ENCODE peak calls at places on chromosomes 16 and 17, in seven cellular contexts. One of them, this sample, is unnamed.

GRCh38 chr17:65277576-65277975 is 140.4 kb downstream of the RGS9 start:
- DNase-seq in A549: no peak
- DNase-seq in HCT116: no peak
- DNase-seq in transverse colon: no peak
- DNase-seq in uterus: no peak
- DNase-seq in body of pancreas: no peak
- DNase-seq in lower leg skin: no peak
- DNase-seq in this sample: no peak

GRCh38 chr17:38897176-38897575 is 27.3 kb downstream of the LASP1 start:
- DNase-seq in lower leg skin: no peak
- DNase-seq in body of pancreas: peak
- DNase-seq in HCT116: no peak
- DNase-seq in transverse colon: peak
- DNase-seq in A549: no peak
- DNase-seq in uterus: peak
- DNase-seq in this sample: no peak

GRCh38 chr16:17149904-17150483 is 320.8 kb downstream of the XYLT1 start:
- DNase-seq in uterus: no peak
- DNase-seq in transverse colon: no peak
- DNase-seq in body of pancreas: no peak
- DNase-seq in A549: no peak
- DNase-seq in HCT116: no peak
- DNase-seq in lower leg skin: no peak
- DNase-seq in this sample: no peak

GRCh38 chr17:4175921-4176802 is 33.2 kb downstream of the CYB5D2 start:
- DNase-seq in lower leg skin: no peak
- DNase-seq in body of pancreas: no peak
- DNase-seq in uterus: no peak
- DNase-seq in transverse colon: no peak
- DNase-seq in HCT116: no peak
- DNase-seq in A549: no peak
- DNase-seq in this sample: no peak

GRCh38 chr16:9185396-9185795 is 94.0 kb downstream of the HAPSTR1 start:
- DNase-seq in A549: no peak
- DNase-seq in uterus: no peak
- DNase-seq in lower leg skin: no peak
- DNase-seq in transverse colon: no peak
- DNase-seq in body of pancreas: no peak
- DNase-seq in HCT116: no peak
- DNase-seq in this sample: no peak

GRCh38 chr17:63827002-63827800 is at the start of the genes FTSJ3 and PSMC5:
- DNase-seq in lower leg skin: peak
- DNase-seq in HCT116: peak
- DNase-seq in A549: peak
- DNase-seq in uterus: peak
- DNase-seq in body of pancreas: peak
- DNase-seq in transverse colon: peak
- DNase-seq in this sample: peak

GRCh38 chr17:82287849-82288601 is 14.5 kb upstream of the CSNK1D start:
- DNase-seq in uterus: peak
- DNase-seq in lower leg skin: no peak
- DNase-seq in A549: peak
- DNase-seq in transverse colon: peak
- DNase-seq in HCT116: peak
- DNase-seq in body of pancreas: peak
- DNase-seq in this sample: peak

GRCh38 chr17:72935984-72936383 is 156.5 kb downstream of the SLC39A11 start:
- DNase-seq in uterus: no peak
- DNase-seq in transverse colon: no peak
- DNase-seq in HCT116: no peak
- DNase-seq in body of pancreas: no peak
- DNase-seq in A549: no peak
- DNase-seq in lower leg skin: no peak
- DNase-seq in this sample: no peak

GRCh38 chr17:72967963-72968585 is 124.4 kb downstream of the SLC39A11 start:
- DNase-seq in A549: no peak
- DNase-seq in transverse colon: no peak
- DNase-seq in uterus: no peak
- DNase-seq in body of pancreas: no peak
- DNase-seq in HCT116: no peak
- DNase-seq in lower leg skin: no peak
- DNase-seq in this sample: no peak

GRCh38 chr17:50459756-50460155 is 8.9 kb downstream of the CHAD start:
- DNase-seq in body of pancreas: no peak
- DNase-seq in A549: no peak
- DNase-seq in uterus: no peak
- DNase-seq in HCT116: no peak
- DNase-seq in transverse colon: no peak
- DNase-seq in lower leg skin: no peak
- DNase-seq in this sample: no peak

GRCh38 chr16:81808933-81809480 is 29.9 kb downstream of the PLCG2 start:
- DNase-seq in lower leg skin: no peak
- DNase-seq in A549: no peak
- DNase-seq in HCT116: no peak
- DNase-seq in body of pancreas: no peak
- DNase-seq in uterus: no peak
- DNase-seq in transverse colon: peak
- DNase-seq in this sample: no peak

GRCh38 chr17:9132944-9133610 is 111.8 kb downstream of the NTN1 start:
- DNase-seq in lower leg skin: no peak
- DNase-seq in HCT116: no peak
- DNase-seq in transverse colon: no peak
- DNase-seq in body of pancreas: no peak
- DNase-seq in A549: no peak
- DNase-seq in uterus: no peak
- DNase-seq in this sample: no peak

GRCh38 chr16:30445408-30446202 is at the start of gene SEPHS2:
- DNase-seq in uterus: peak
- DNase-seq in HCT116: peak
- DNase-seq in body of pancreas: peak
- DNase-seq in transverse colon: peak
- DNase-seq in A549: peak
- DNase-seq in lower leg skin: peak
- DNase-seq in this sample: peak

GRCh38 chr17:4573682-4574081 is 10.6 kb upstream of the SMTNL2 start:
- DNase-seq in transverse colon: no peak
- DNase-seq in A549: peak
- DNase-seq in body of pancreas: no peak
- DNase-seq in HCT116: no peak
- DNase-seq in uterus: no peak
- DNase-seq in lower leg skin: no peak
- DNase-seq in this sample: no peak

GRCh38 chr16:11446566-11447119 is 101.4 kb downstream of the RMI2 start:
- DNase-seq in A549: no peak
- DNase-seq in lower leg skin: no peak
- DNase-seq in uterus: no peak
- DNase-seq in transverse colon: no peak
- DNase-seq in body of pancreas: no peak
- DNase-seq in HCT116: no peak
- DNase-seq in this sample: no peak

GRCh38 chr16:4837733-4838501 is 9.2 kb downstream of the GLYR1 start:
- DNase-seq in lower leg skin: no peak
- DNase-seq in transverse colon: no peak
- DNase-seq in body of pancreas: no peak
- DNase-seq in HCT116: no peak
- DNase-seq in A549: no peak
- DNase-seq in uterus: no peak
- DNase-seq in this sample: no peak

GRCh38 chr16:54361813-54362212 is 75.2 kb upstream of the IRX3 start:
- DNase-seq in body of pancreas: no peak
- DNase-seq in lower leg skin: no peak
- DNase-seq in A549: peak
- DNase-seq in uterus: no peak
- DNase-seq in HCT116: no peak
- DNase-seq in transverse colon: no peak
- DNase-seq in this sample: no peak

GRCh38 chr17:39217734-39218369 is 7.9 kb downstream of the STAC2 start:
- DNase-seq in body of pancreas: no peak
- DNase-seq in lower leg skin: no peak
- DNase-seq in A549: no peak
- DNase-seq in transverse colon: no peak
- DNase-seq in uterus: no peak
- DNase-seq in HCT116: no peak
- DNase-seq in this sample: no peak

GRCh38 chr17:81040791-81041337 is 5.9 kb downstream of the BAIAP2 start:
- DNase-seq in uterus: no peak
- DNase-seq in body of pancreas: no peak
- DNase-seq in transverse colon: no peak
- DNase-seq in HCT116: no peak
- DNase-seq in A549: peak
- DNase-seq in lower leg skin: no peak
- DNase-seq in this sample: peak

GRCh38 chr16:88558457-88559442 is 11.5 kb upstream of the ZC3H18 start:
- DNase-seq in body of pancreas: peak
- DNase-seq in HCT116: peak
- DNase-seq in uterus: peak
- DNase-seq in lower leg skin: no peak
- DNase-seq in A549: peak
- DNase-seq in transverse colon: peak
- DNase-seq in this sample: no peak

GRCh38 chr16:67442581-67443255 is 11.8 kb downstream of the HSD11B2 start:
- DNase-seq in HCT116: no peak
- DNase-seq in transverse colon: no peak
- DNase-seq in lower leg skin: no peak
- DNase-seq in body of pancreas: no peak
- DNase-seq in A549: no peak
- DNase-seq in uterus: peak
- DNase-seq in this sample: no peak

GRCh38 chr17:79154951-79155557 is 80.4 kb downstream of the ENGASE start:
- DNase-seq in A549: no peak
- DNase-seq in uterus: no peak
- DNase-seq in lower leg skin: no peak
- DNase-seq in transverse colon: no peak
- DNase-seq in HCT116: no peak
- DNase-seq in body of pancreas: no peak
- DNase-seq in this sample: no peak

GRCh38 chr17:2736956-2737355 is 12.5 kb downstream of the CCDC92B start:
- DNase-seq in A549: no peak
- DNase-seq in uterus: no peak
- DNase-seq in HCT116: no peak
- DNase-seq in transverse colon: no peak
- DNase-seq in lower leg skin: no peak
- DNase-seq in body of pancreas: no peak
- DNase-seq in this sample: no peak

GRCh38 chr17:74218436-74218835 is 5.1 kb downstream of the TTYH2 start:
- DNase-seq in HCT116: no peak
- DNase-seq in transverse colon: no peak
- DNase-seq in body of pancreas: no peak
- DNase-seq in uterus: peak
- DNase-seq in lower leg skin: no peak
- DNase-seq in A549: no peak
- DNase-seq in this sample: no peak

GRCh38 chr16:50311891-50312501 is 45.6 kb downstream of the ADCY7 start:
- DNase-seq in A549: no peak
- DNase-seq in transverse colon: no peak
- DNase-seq in uterus: peak
- DNase-seq in HCT116: no peak
- DNase-seq in lower leg skin: peak
- DNase-seq in body of pancreas: no peak
- DNase-seq in this sample: no peak

GRCh38 chr17:76394166-76394565 is 9.8 kb downstream of the SPHK1 start:
- DNase-seq in body of pancreas: no peak
- DNase-seq in A549: no peak
- DNase-seq in HCT116: no peak
- DNase-seq in transverse colon: no peak
- DNase-seq in uterus: no peak
- DNase-seq in lower leg skin: no peak
- DNase-seq in this sample: no peak
- TF ChIP-seq POLR2A in body of pancreas: no peak
- TF ChIP-seq POLR2A in A549: no peak
- TF ChIP-seq POLR2A in HCT116: no peak
- TF ChIP-seq POLR2A in transverse colon: no peak
- TF ChIP-seq POLR2A in uterus: no peak
- TF ChIP-seq POLR2A in lower leg skin: no peak
- TF ChIP-seq POLR2A in this sample: no peak

GRCh38 chr17:8038954-8039610 is at the start of gene ALOX15B:
- DNase-seq in transverse colon: peak
- DNase-seq in uterus: no peak
- DNase-seq in A549: no peak
- DNase-seq in HCT116: no peak
- DNase-seq in lower leg skin: no peak
- DNase-seq in body of pancreas: no peak
- DNase-seq in this sample: no peak
- TF ChIP-seq POLR2A in transverse colon: peak
- TF ChIP-seq POLR2A in uterus: no peak
- TF ChIP-seq POLR2A in A549: no peak
- TF ChIP-seq POLR2A in HCT116: no peak
- TF ChIP-seq POLR2A in lower leg skin: no peak
- TF ChIP-seq POLR2A in body of pancreas: no peak
- TF ChIP-seq POLR2A in this sample: no peak

GRCh38 chr17:40648326-40648968 is 829 bp upstream of the SMARCE1 start:
- DNase-seq in A549: peak
- DNase-seq in uterus: no peak
- DNase-seq in HCT116: no peak
- DNase-seq in transverse colon: no peak
- DNase-seq in body of pancreas: no peak
- DNase-seq in lower leg skin: no peak
- DNase-seq in this sample: no peak
- TF ChIP-seq POLR2A in A549: no peak
- TF ChIP-seq POLR2A in uterus: no peak
- TF ChIP-seq POLR2A in HCT116: no peak
- TF ChIP-seq POLR2A in transverse colon: no peak
- TF ChIP-seq POLR2A in body of pancreas: peak
- TF ChIP-seq POLR2A in lower leg skin: no peak
- TF ChIP-seq POLR2A in this sample: peak

GRCh38 chr17:43016216-43016615 is 6.0 kb downstream of the VAT1 start:
- DNase-seq in transverse colon: no peak
- DNase-seq in A549: no peak
- DNase-seq in HCT116: no peak
- DNase-seq in lower leg skin: no peak
- DNase-seq in body of pancreas: no peak
- DNase-seq in uterus: no peak
- DNase-seq in this sample: no peak
- TF ChIP-seq POLR2A in transverse colon: no peak
- TF ChIP-seq POLR2A in A549: no peak
- TF ChIP-seq POLR2A in HCT116: no peak
- TF ChIP-seq POLR2A in lower leg skin: no peak
- TF ChIP-seq POLR2A in body of pancreas: no peak
- TF ChIP-seq POLR2A in uterus: no peak
- TF ChIP-seq POLR2A in this sample: no peak

DNA sequence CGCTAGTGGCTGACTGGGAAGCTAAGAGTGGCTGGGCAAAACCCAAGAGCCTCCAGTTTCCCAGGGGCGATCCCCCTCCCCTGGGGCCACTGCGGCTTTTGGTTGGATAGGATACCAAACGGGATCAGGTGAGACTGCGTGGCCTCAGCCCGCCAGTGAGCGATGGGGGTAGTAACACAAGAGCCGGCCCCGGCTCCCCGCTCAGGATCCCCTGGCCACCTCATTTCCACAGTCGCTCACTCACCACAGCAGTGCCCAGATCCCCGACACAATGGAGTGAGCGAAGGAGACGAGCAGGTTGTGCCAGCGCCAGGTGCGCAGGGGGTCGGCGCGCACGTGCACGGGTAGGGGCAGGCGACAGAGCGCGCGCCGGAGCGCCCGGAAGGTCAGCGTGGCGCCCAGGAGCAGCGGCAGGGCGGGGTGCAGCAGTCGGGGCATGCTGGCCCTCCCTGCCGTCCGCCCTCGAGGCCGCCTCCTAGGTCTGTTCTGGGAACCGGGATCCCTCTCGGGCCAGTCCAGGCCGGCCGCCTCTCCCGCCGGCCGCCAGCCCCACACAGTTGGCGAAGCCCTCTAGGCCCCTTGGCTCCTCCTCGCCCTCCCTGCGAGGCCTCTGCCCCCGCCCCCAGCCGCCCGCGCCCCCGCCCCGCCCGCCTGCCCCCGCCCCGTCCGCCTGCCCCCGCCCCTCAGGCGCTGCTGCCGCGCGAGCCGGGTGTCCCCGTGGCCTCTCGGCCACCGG is at the start of gene TLCD1:
- DNase-seq in uterus: no peak
- DNase-seq in lower leg skin: peak
- DNase-seq in transverse colon: peak
- DNase-seq in A549: peak
- DNase-seq in HCT116: no peak
- DNase-seq in body of pancreas: peak
- DNase-seq in this sample: peak
- TF ChIP-seq POLR2A in uterus: peak
- TF ChIP-seq POLR2A in lower leg skin: no peak
- TF ChIP-seq POLR2A in transverse colon: peak
- TF ChIP-seq POLR2A in A549: peak
- TF ChIP-seq POLR2A in HCT116: peak
- TF ChIP-seq POLR2A in body of pancreas: peak
- TF ChIP-seq POLR2A in this sample: peak

This sample was measured in H54.